ENCODE peak calls at places on chromosomes 5 and 9, in four cellular contexts. C is iPS-NIHi11, Q is brain microvascular endothelial cell, Z is foreskin fibroblast. B is an unnamed sample.

GRCh38 chr9:37952731-37953130 is 48.8 kb upstream of the SLC25A51 start:
- DNase-seq in Q (peak), C (no peak), Z (peak), B (no peak)

GRCh38 chr9:130271473-130271872 is 5.9 kb downstream of the HMCN2 start:
- DNase-seq in Q (no peak), Z (no peak), C (no peak), B (no peak)

GRCh38 chr5:178199581-178200434 is 4.5 kb upstream of the HNRNPAB start:
- DNase-seq in Z (no peak), C (no peak), Q (no peak), B (no peak)

GRCh38 chr5:134132372-134133212 is 18.1 kb downstream of the TCF7 start:
- DNase-seq in Z (no peak), Q (no peak), C (peak), B (no peak)

GRCh38 chr9:134130503-134131375 is 5.1 kb upstream of the WDR5 start:
- DNase-seq in Q (no peak), Z (no peak), C (peak), B (peak)

GRCh38 chr5:43553381-43553780 is 3.5 kb downstream of the PAIP1 start:
- DNase-seq in Q (no peak), Z (no peak), C (no peak), B (no peak)

GRCh38 chr5:139649082-139649991 is 1.2 kb downstream of the CXXC5 start:
- DNase-seq in C (peak), Z (no peak), Q (no peak), B (no peak)

GRCh38 chr5:82334856-82335255 is 56.7 kb upstream of the RPS23 start:
- DNase-seq in Z (peak), Q (peak), C (no peak), B (no peak)

GRCh38 chr5:14450055-14450524 is 131.5 kb upstream of the OTULINL start:
- DNase-seq in C (no peak), Q (peak), Z (peak), B (no peak)

GRCh38 chr5:157689942-157690689 is 18.8 kb downstream of the C5orf52 start:
- DNase-seq in Z (no peak), C (peak), Q (no peak), B (no peak)

GRCh38 chr5:88140863-88141694 is 127.6 kb downstream of the TMEM161B start:
- DNase-seq in Z (peak), Q (peak), C (peak), B (peak)

GRCh38 chr9:76580188-76580587 is 121.2 kb downstream of the GCNT1 start:
- DNase-seq in Q (no peak), C (no peak), Z (no peak), B (no peak)

GRCh38 chr5:140767444-140767843 is 18.5 kb upstream of the PCDHA1 start:
- DNase-seq in Q (no peak), Z (no peak), C (no peak), B (no peak)

GRCh38 chr5:155480731-155481131 is 467.2 kb downstream of the KIF4B start:
- DNase-seq in Q (no peak), Z (no peak), C (no peak), B (no peak)

GRCh38 chr5:150485770-150486401 is 22.0 kb upstream of the NDST1 start:
- DNase-seq in Q (no peak), C (peak), Z (peak), B (peak)

GRCh38 chr9:76297721-76298239 is 96.4 kb downstream of the RFK start:
- DNase-seq in Z (peak), C (no peak), Q (peak), B (no peak)

GRCh38 chr9:107336718-107337360 is 53.8 kb downstream of the RAD23B start:
- DNase-seq in Q (no peak), Z (peak), C (no peak), B (no peak)

GRCh38 chr5:35136386-35136785 is 88.6 kb upstream of the AGXT2 start:
- DNase-seq in Z (peak), C (no peak), Q (peak), B (no peak)

B was measured in lung.